ENCODE peak calls at places on chromosome 9, in four cellular contexts. H, O, X and R are unnamed samples.
A peak's percentile ranks its signal among the peaks of the same experiment; 100 is the strongest.

GRCh38 chr9:83986765-83987401 is 6.3 kb downstream of the RMI1 start:
- DNase-seq in H (no peak), O (no peak), X (peak; percentile 20), R (no peak)

GRCh38 chr9:129401623-129402340 is 219.1 kb downstream of the C9orf50 start:
- DNase-seq in H (no peak), O (no peak), X (no peak), R (no peak)

GRCh38 chr9:76101945-76102344 is 211.5 kb downstream of the PCSK5 start:
- DNase-seq in H (no peak), O (no peak), X (peak; percentile 21), R (no peak)

GRCh38 chr9:126379661-126380365 is 53.2 kb downstream of the MVB12B start:
- DNase-seq in H (peak; percentile 70), O (no peak), X (no peak), R (no peak)

GRCh38 chr9:134752476-134752875 is 110.9 kb downstream of the COL5A1 start:
- DNase-seq in H (no peak), O (no peak), X (no peak), R (no peak)

GRCh38 chr9:136273244-136273865 is 27.7 kb upstream of the QSOX2 start:
- DNase-seq in H (no peak), O (no peak), X (no peak), R (no peak)

GRCh38 chr9:107548298-107549142 is 59.0 kb upstream of the KLF4 start:
- DNase-seq in H (peak; percentile 86), O (no peak), X (peak; percentile 57), R (no peak)

GRCh38 chr9:70257991-70258691 is 637 bp upstream of the SMC5 start:
- DNase-seq in H (peak; percentile 83), O (peak; percentile 22), X (peak; percentile 50), R (no peak)

GRCh38 chr9:35618854-35619799 is 914 bp upstream of the CD72 start:
- DNase-seq in H (no peak), O (no peak), X (no peak), R (peak; percentile 37)

GRCh38 chr9:128913995-128914772 is 6.6 kb upstream of the PHYHD1 start:
- DNase-seq in H (no peak), O (no peak), X (no peak), R (no peak)

GRCh38 chr9:22813520-22813919 is 366.9 kb downstream of the DMRTA1 start:
- DNase-seq in H (peak; percentile 11), O (no peak), X (peak; percentile 55), R (no peak)

GRCh38 chr9:124574944-124575343 is 67.7 kb upstream of the NR5A1 start:
- DNase-seq in H (peak; percentile 93), O (no peak), X (peak; percentile 66), R (no peak)

GRCh38 chr9:131403493-131403773 is 9.5 kb downstream of the PRRC2B start:
- DNase-seq in H (no peak), O (no peak), X (no peak), R (no peak)

GRCh38 chr9:120909904-120910303 is 16.7 kb downstream of the TRAF1 start:
- DNase-seq in H (peak; percentile 60), O (no peak), X (no peak), R (peak; percentile 51)

GRCh38 chr9:134535171-134535570 is 106.4 kb upstream of the COL5A1 start:
- DNase-seq in H (no peak), O (no peak), X (no peak), R (no peak)

GRCh38 chr9:89483592-89484474 is 14.1 kb downstream of the SEMA4D start:
- DNase-seq in H (no peak), O (no peak), X (no peak), R (peak; percentile 86)

GRCh38 chr9:93470391-93470790 is 17.0 kb upstream of the FAM120AOS start:
- DNase-seq in H (no peak), O (no peak), X (no peak), R (no peak)

GRCh38 chr9:137550958-137551655 is 572 bp upstream of the MRPL41 start:
- DNase-seq in H (peak; percentile 52), O (no peak), X (peak; percentile 91), R (no peak)

GRCh38 chr9:6739218-6739617 is 18.6 kb upstream of the KDM4C start:
- DNase-seq in H (no peak), O (no peak), X (peak; percentile 15), R (no peak)

GRCh38 chr9:112487799-112488345 is 1.2 kb downstream of the KIAA1958 start:
- DNase-seq in H (peak; percentile 3), O (no peak), X (peak; percentile 13), R (no peak)

GRCh38 chr9:87876708-87877107 is 6.0 kb upstream of the SPATA31E1 start:
- DNase-seq in H (no peak), O (no peak), X (no peak), R (no peak)

GRCh38 chr9:34332370-34332964 is 3.1 kb downstream of the NUDT2 start:
- DNase-seq in H (peak; percentile 54), O (no peak), X (peak; percentile 71), R (peak; percentile 29)

GRCh38 chr9:84305452-84306131 is 35.0 kb downstream of the SLC28A3 start:
- DNase-seq in H (no peak), O (no peak), X (no peak), R (no peak)

GRCh38 chr9:117073539-117074336 is 341.1 kb downstream of the ASTN2 start:
- DNase-seq in H (peak; percentile 16), O (no peak), X (peak; percentile 57), R (no peak)

GRCh38 chr9:34654317-34655083 is 2.5 kb downstream of the IL11RA start:
- DNase-seq in H (no peak), O (no peak), X (peak; percentile 68), R (no peak)

GRCh38 chr9:95572370-95573151 is 55.8 kb upstream of the PTCH1 start:
- DNase-seq in H (no peak), O (no peak), X (no peak), R (no peak)

GRCh38 chr9:93257808-93258331 is 73.9 kb downstream of the WNK2 start:
- DNase-seq in H (peak; percentile 35), O (no peak), X (no peak), R (no peak)

GRCh38 chr9:107480386-107480789 is 9.2 kb downstream of the KLF4 start:
- DNase-seq in H (peak; percentile 73), O (peak; percentile 38), X (peak; percentile 23), R (no peak)

GRCh38 chr9:137301086-137301947 is 754 bp downstream of the NRARP start:
- DNase-seq in H (peak; percentile 58), O (no peak), X (peak; percentile 83), R (no peak)

DNA sequence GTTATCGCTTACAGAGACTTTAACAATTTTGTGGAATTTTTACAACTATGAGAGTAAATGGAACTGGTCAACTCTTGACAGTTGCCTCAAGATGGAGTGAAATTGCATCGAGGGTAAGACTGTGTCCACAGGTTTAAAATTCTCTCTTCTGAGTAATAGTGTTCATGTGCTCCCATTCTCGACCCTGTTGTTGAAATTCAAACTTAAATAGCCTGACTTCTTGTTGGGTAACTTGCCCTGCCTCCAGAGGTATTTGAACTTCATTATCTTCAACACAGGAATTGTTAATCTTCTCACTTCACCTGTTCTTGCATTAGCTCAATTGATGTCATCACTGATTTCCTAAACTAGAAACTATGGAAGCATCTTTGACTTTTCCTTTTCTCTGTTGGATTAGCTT is 77.5 kb downstream of the PIP5K1B start:
- DNase-seq in H (no peak), O (no peak), X (no peak), R (no peak)
- H3K4me3 ChIP-seq in H (no peak overlapping the region), O (no peak overlapping the region), X (no peak overlapping the region), R (no peak overlapping the region)

DNA sequence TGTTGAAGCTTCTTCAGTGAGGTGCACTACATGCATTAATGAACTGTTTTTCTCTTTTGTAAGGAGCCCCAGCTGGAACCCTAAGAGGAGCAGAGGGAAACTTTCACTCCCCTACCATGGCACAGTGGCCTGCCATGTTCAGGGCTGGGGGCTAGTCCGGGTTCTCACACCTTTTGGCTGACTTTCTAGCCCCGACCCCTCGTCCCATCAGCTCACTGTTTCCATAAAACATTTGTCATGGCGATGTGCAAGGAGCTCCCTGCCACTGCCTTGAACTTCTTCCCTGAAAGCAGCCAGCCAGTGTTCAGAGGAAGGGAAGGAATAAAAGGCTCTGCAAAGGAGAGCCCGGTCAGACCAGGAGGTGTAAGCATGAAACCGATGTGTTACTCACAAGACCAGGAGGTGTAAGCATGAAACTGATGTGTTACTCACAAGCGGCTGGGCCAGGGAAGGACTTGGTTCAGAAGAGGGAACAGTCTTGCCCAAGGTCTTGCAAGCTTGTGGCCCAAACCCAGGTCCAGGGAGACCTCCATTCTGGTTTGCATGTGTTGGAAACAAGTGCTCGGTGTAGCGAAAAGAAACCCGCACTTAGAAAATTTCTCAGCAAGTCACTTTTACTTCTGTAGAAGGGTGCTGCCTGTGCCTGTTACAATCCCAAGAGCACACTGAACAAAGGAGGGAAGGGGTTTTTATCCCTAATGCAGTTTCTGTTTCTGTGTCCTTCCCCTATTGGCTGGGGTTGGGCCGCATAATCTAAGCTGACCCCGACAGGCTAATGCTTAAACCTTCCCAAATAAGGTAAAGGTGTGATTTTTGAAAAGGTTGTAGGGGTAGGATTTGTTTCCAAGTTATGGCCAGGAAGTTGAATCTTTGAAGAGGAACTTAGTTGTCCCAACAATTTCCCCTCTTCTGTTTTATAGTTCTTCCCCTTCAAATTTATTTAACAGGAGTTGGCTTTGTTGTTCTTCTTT is 3.4 kb upstream of the ABO start:
- DNase-seq in H (peak; percentile 12), O (no peak), X (no peak), R (no peak)
- H3K27me3 ChIP-seq in H (peaks cover 27% of the 10 kb centered on the region), O (no peaks in the 10 kb centered on the region), X (no peaks in the 10 kb centered on the region), R (no peaks in the 10 kb centered on the region)

DNA sequence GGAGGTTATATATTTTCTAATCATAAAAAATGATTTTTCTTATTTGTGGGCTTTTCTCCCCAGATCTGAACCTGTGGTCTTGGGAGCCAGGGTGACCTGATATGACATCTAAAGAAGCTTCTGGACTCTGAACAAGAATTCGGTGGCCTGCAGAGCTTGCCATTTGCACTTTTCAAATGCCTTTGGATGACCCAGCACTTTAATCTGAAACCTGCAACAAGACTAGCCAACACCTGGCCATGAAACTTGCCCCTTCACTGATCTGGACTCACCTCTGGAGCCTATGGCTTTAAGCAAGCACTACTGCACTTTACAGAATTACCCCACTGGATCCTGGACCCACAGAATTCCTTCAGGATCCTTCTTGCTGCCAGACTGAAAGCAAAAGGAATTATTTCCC is 59.0 kb upstream of the RIC1 start:
- DNase-seq in H (no peak), O (no peak), X (no peak), R (no peak)
- H3K4me1 ChIP-seq in H (peaks cover 20% of the 10 kb centered on the region), O (no peaks in the 10 kb centered on the region), X (no peaks in the 10 kb centered on the region), R (peaks cover 18% of the 10 kb centered on the region)

GRCh38 chr9:37425298-37425752 is 2.8 kb downstream of the GRHPR start:
- DNase-seq in H (no peak), O (no peak), X (no peak), R (no peak)

GRCh38 chr9:37424204-37424685 is 1.7 kb downstream of the GRHPR start:
- DNase-seq in H (no peak), O (no peak), X (no peak), R (no peak)

GRCh38 chr9:37423508-37423907 is 1.0 kb downstream of the GRHPR start:
- DNase-seq in H (no peak), O (no peak), X (no peak), R (no peak)

GRCh38 chr9:37426846-37427245 is 4.3 kb downstream of the GRHPR start:
- DNase-seq in H (no peak), O (no peak), X (no peak), R (no peak)

DNA sequence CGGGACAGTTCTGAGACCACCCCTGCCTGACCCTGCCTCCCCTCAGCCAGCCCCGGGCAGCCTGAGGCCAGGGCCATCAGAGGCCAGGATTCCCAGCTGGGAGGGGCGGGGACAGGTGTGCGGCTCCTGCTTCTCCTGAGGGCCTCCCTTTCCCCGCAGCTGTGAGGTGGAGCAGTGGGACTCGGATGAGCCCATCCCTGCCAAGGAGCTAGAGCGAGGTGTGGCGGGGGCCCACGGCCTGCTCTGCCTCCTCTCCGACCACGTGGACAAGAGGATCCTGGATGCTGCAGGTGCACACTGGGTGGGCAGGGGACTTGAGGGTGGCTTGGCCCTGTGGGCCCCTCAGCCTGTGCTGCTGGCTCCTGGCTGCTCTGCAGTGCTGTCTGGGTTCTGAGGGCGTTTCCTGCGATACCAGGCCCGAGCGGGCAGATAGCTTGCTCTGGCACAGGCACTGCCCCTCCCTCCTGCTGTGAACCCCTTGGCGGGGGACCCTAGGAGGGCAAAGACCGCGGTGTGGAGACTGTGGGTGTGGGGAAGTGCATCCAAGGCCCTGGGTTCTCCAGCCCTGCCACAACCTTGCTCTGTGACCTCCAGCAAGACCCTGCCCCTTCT is 2.3 kb downstream of the GRHPR start:
- DNase-seq in H (no peak), O (no peak), X (no peak), R (no peak)
- H3K4me3 ChIP-seq in H (peak overlapping the region; percentile 19), O (no peak overlapping the region), X (no peak overlapping the region), R (no peak overlapping the region)